ENCODE peak calls at places on chromosomes 7 and 10, in eight cellular contexts. C is activated effector memory CD4-positive, alpha-beta T cell treated with anti-CD3 and anti-CD28 coated beads, Interleukin-2, amount 50 U/mL, for 16 hours; L is M059J; N is NCI-H1105; Y is HEK293T; I is activated CD4-positive, alpha-beta T cell treated with anti-CD3 and anti-CD28 coated beads, Interleukin-2, amount 50 U/mL, for 1 hour; F is AG08396; V is NCI-H2029 treated with DMSO at 0.1 percent for 48 hours. O is an unnamed sample.
A peak's percentile ranks its signal among the peaks of the same experiment; 100 is the strongest.

GRCh38 chr7:7861211-7861633 is 107.4 kb upstream of the GLCCI1 start:
- DNase-seq in C (no peak), L (peak; percentile 75), N (peak; percentile 84), Y (no peak), I (no peak), F (peak; percentile 21), V (peak; percentile 96), O (no peak)

GRCh38 chr10:89741126-89741762 is 39.9 kb downstream of the KIF20B start:
- DNase-seq in C (no peak), L (no peak), N (no peak), Y (no peak), I (no peak), F (no peak), V (no peak), O (no peak)

GRCh38 chr7:4268040-4268965 is 413.8 kb upstream of the FOXK1 start:
- DNase-seq in C (no peak), L (peak; percentile 22), N (no peak), Y (no peak), I (no peak), F (peak; percentile 1), V (no peak), O (no peak)

GRCh38 chr7:70539196-70539595 is 592.7 kb upstream of the GALNT17 start:
- DNase-seq in C (no peak), L (no peak), N (no peak), Y (no peak), I (no peak), F (no peak), V (no peak), O (peak; percentile 70)

GRCh38 chr7:42192072-42192471 is 44.9 kb downstream of the GLI3 start:
- DNase-seq in C (no peak), L (no peak), N (no peak), Y (no peak), I (no peak), F (no peak), V (no peak), O (no peak)

GRCh38 chr10:1674501-1674900 is 62.8 kb downstream of the ADARB2 start:
- DNase-seq in C (no peak), L (no peak), N (no peak), Y (no peak), I (no peak), F (no peak), V (no peak), O (no peak)

GRCh38 chr10:122495406-122496340 is 34.3 kb downstream of the HTRA1 start:
- DNase-seq in C (no peak), L (peak; percentile 75), N (no peak), Y (no peak), I (no peak), F (no peak), V (peak; percentile 25), O (peak; percentile 63)

GRCh38 chr10:80460399-80461207 is 6.5 kb downstream of the TSPAN14 start:
- DNase-seq in C (peak; percentile 63), L (peak; percentile 77), N (peak; percentile 63), Y (no peak), I (no peak), F (no peak), V (peak; percentile 75), O (peak; percentile 76)

GRCh38 chr10:94011296-94011695 is 17.6 kb downstream of the PLCE1 start:
- DNase-seq in C (no peak), L (peak; percentile 78), N (no peak), Y (no peak), I (no peak), F (no peak), V (no peak), O (no peak)

GRCh38 chr7:55048221-55048859 is 29.5 kb downstream of the EGFR start:
- DNase-seq in C (no peak), L (peak; percentile 44), N (peak; percentile 1), Y (no peak), I (no peak), F (no peak), V (peak; percentile 87), O (no peak)